ENCODE peak calls at places on chromosomes 4 and X, in four cellular contexts. Y, F, S and C are unnamed samples.

GRCh38 chrX:3712870-3713224 is 602 bp downstream of the PRKX start:
- DNase-seq in Y (no peak), F (no peak), S (no peak), C (no peak)

GRCh38 chrX:84046403-84046984 is 141.5 kb downstream of the RPS6KA6 start:
- DNase-seq in Y (peak; percentile 11), F (peak; percentile 30), S (no peak), C (no peak)

GRCh38 chrX:152850465-152850864 is 19.6 kb downstream of the NSDHL start:
- DNase-seq in Y (no peak), F (no peak), S (no peak), C (no peak)

GRCh38 chrX:85993539-85994197 is 53.7 kb downstream of the CHM start:
- DNase-seq in Y (no peak), F (no peak), S (no peak), C (no peak)

GRCh38 chr4:6673660-6674499 is 19.8 kb upstream of the S100P start:
- DNase-seq in Y (peak; percentile 91), F (peak; percentile 100), S (peak; percentile 95), C (peak; percentile 98)

GRCh38 chrX:107454302-107454701 is 4.8 kb downstream of the FRMPD3 start:
- DNase-seq in Y (peak; percentile 36), F (no peak), S (no peak), C (no peak)

GRCh38 chrX:136497556-136498048 is at the start of gene HTATSF1:
- DNase-seq in Y (no peak), F (no peak), S (no peak), C (no peak)

GRCh38 chr4:150683775-150684350 is 101.9 kb downstream of the MAB21L2 start:
- DNase-seq in Y (no peak), F (no peak), S (no peak), C (no peak)

GRCh38 chr4:7194251-7195137 is 2.2 kb downstream of the SORCS2 start:
- DNase-seq in Y (no peak), F (peak; percentile 69), S (no peak), C (peak; percentile 66)

GRCh38 chr4:122854860-122855259 is 28.2 kb downstream of the FGF2 start:
- DNase-seq in Y (no peak), F (no peak), S (no peak), C (no peak)

GRCh38 chr4:168710353-168710946 is 213.6 kb downstream of the PALLD start:
- DNase-seq in Y (no peak), F (peak; percentile 22), S (peak; percentile 40), C (no peak)

GRCh38 chr4:174828845-174829701 is at the start of gene GLRA3:
- DNase-seq in Y (no peak), F (peak; percentile 79), S (no peak), C (no peak)

GRCh38 chrX:17022205-17022604 is 75.7 kb downstream of the REPS2 start:
- DNase-seq in Y (no peak), F (no peak), S (no peak), C (no peak)

GRCh38 chr4:98101988-98102387 is 41.3 kb downstream of the STPG2 start:
- DNase-seq in Y (no peak), F (no peak), S (no peak), C (no peak)

GRCh38 chr4:53059253-53059652 is 197.1 kb downstream of the RASL11B start:
- DNase-seq in Y (no peak), F (no peak), S (no peak), C (no peak)